ENCODE peak calls at places on chromosome 11, in eight cellular contexts. One of them, this sample, is unnamed.

GRCh38 chr11:28616566-28616965 is 508.4 kb downstream of the METTL15 start:
- DNase-seq in H1: no peak
- DNase-seq in HepG2: no peak
- DNase-seq in K562: no peak
- DNase-seq in endothelial cell of umbilical vein: no peak
- DNase-seq in HCT116: no peak
- DNase-seq in GM12878: no peak
- DNase-seq in SK-N-SH: no peak
- DNase-seq in this sample: no peak

GRCh38 chr11:134558258-134558835 is 146.3 kb upstream of the B3GAT1 start:
- DNase-seq in endothelial cell of umbilical vein: no peak
- DNase-seq in SK-N-SH: no peak
- DNase-seq in K562: no peak
- DNase-seq in GM12878: no peak
- DNase-seq in HepG2: no peak
- DNase-seq in HCT116: no peak
- DNase-seq in H1: no peak
- DNase-seq in this sample: no peak

GRCh38 chr11:14836106-14836492 is 55.9 kb downstream of the CYP2R1 start:
- DNase-seq in endothelial cell of umbilical vein: no peak
- DNase-seq in SK-N-SH: no peak
- DNase-seq in HCT116: no peak
- DNase-seq in K562: no peak
- DNase-seq in HepG2: no peak
- DNase-seq in H1: no peak
- DNase-seq in GM12878: no peak
- DNase-seq in this sample: no peak

GRCh38 chr11:1229471-1230120 is 6.7 kb downstream of the MUC5B start:
- DNase-seq in K562: no peak
- DNase-seq in HepG2: no peak
- DNase-seq in endothelial cell of umbilical vein: no peak
- DNase-seq in GM12878: no peak
- DNase-seq in HCT116: no peak
- DNase-seq in H1: no peak
- DNase-seq in SK-N-SH: peak; percentile 36
- DNase-seq in this sample: no peak

GRCh38 chr11:10413268-10413667 is 41.8 kb upstream of the AMPD3 start:
- DNase-seq in HCT116: peak; percentile 28
- DNase-seq in SK-N-SH: no peak
- DNase-seq in H1: no peak
- DNase-seq in endothelial cell of umbilical vein: peak; percentile 20
- DNase-seq in GM12878: no peak
- DNase-seq in K562: peak; percentile 61
- DNase-seq in HepG2: peak; percentile 28
- DNase-seq in this sample: no peak

GRCh38 chr11:30635401-30635989 is 49.3 kb upstream of the MPPED2 start:
- DNase-seq in SK-N-SH: peak; percentile 63
- DNase-seq in H1: peak; percentile 19
- DNase-seq in HCT116: no peak
- DNase-seq in HepG2: no peak
- DNase-seq in endothelial cell of umbilical vein: peak; percentile 1
- DNase-seq in GM12878: no peak
- DNase-seq in K562: no peak
- DNase-seq in this sample: no peak

GRCh38 chr11:45777127-45777969 is 27.6 kb upstream of the SLC35C1 start:
- DNase-seq in GM12878: no peak
- DNase-seq in endothelial cell of umbilical vein: no peak
- DNase-seq in H1: no peak
- DNase-seq in SK-N-SH: no peak
- DNase-seq in HepG2: no peak
- DNase-seq in K562: no peak
- DNase-seq in HCT116: no peak
- DNase-seq in this sample: no peak

GRCh38 chr11:60370811-60371297 is 7.5 kb upstream of the MS4A7 start:
- DNase-seq in endothelial cell of umbilical vein: peak; percentile 72
- DNase-seq in K562: no peak
- DNase-seq in H1: no peak
- DNase-seq in HCT116: no peak
- DNase-seq in HepG2: peak; percentile 27
- DNase-seq in SK-N-SH: no peak
- DNase-seq in GM12878: no peak
- DNase-seq in this sample: no peak

GRCh38 chr11:104609297-104609696 is 289.0 kb downstream of the CASP12 start:
- DNase-seq in K562: no peak
- DNase-seq in SK-N-SH: peak; percentile 53
- DNase-seq in HCT116: peak; percentile 28
- DNase-seq in endothelial cell of umbilical vein: peak; percentile 80
- DNase-seq in H1: peak; percentile 7
- DNase-seq in GM12878: no peak
- DNase-seq in HepG2: peak; percentile 24
- DNase-seq in this sample: no peak

GRCh38 chr11:111417011-111417765 is 38.1 kb upstream of the POU2AF1 start:
- DNase-seq in HepG2: peak; percentile 80
- DNase-seq in HCT116: no peak
- DNase-seq in SK-N-SH: no peak
- DNase-seq in K562: no peak
- DNase-seq in GM12878: peak; percentile 96
- DNase-seq in endothelial cell of umbilical vein: no peak
- DNase-seq in H1: no peak
- DNase-seq in this sample: no peak
- TF ChIP-seq POLR2AphosphoS5 in HepG2: no peak
- TF ChIP-seq POLR2AphosphoS5 in HCT116: no peak
- TF ChIP-seq POLR2AphosphoS5 in SK-N-SH: no peak
- TF ChIP-seq POLR2AphosphoS5 in K562: no peak
- TF ChIP-seq POLR2AphosphoS5 in GM12878: no peak
- TF ChIP-seq POLR2AphosphoS5 in endothelial cell of umbilical vein: no peak
- TF ChIP-seq POLR2AphosphoS5 in H1: no peak
- TF ChIP-seq POLR2AphosphoS5 in this sample: no peak

DNA sequence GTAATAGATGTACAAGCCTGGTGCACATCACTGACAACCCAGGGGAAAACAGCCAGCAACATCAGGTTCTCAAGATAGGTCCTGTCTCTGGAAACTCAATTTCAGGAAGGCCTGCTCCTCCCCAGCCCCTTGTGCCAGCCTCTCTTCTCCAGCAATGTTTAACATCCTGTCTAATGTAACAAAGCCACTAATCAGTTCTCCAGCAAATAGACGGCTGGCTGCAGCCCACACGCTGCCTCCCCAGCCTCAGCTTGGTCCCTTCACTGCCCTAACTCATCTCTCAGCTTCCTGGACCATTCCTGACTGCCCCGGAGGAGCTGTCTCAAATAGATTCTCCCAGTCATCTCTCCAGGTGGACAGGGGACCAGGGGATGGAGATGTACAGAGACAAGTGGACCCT is 37.8 kb downstream of the RPL27A start:
- DNase-seq in HepG2: no peak
- DNase-seq in K562: no peak
- DNase-seq in H1: no peak
- DNase-seq in HCT116: no peak
- DNase-seq in GM12878: no peak
- DNase-seq in endothelial cell of umbilical vein: no peak
- DNase-seq in SK-N-SH: no peak
- DNase-seq in this sample: no peak
- H3K9ac ChIP-seq in HepG2: no peak overlapping the region
- H3K9ac ChIP-seq in K562: no peak overlapping the region
- H3K9ac ChIP-seq in H1: no peak overlapping the region
- H3K9ac ChIP-seq in HCT116: no peak overlapping the region
- H3K9ac ChIP-seq in GM12878: no peak overlapping the region
- H3K9ac ChIP-seq in endothelial cell of umbilical vein: no peak overlapping the region
- H3K9ac ChIP-seq in SK-N-SH: peak overlapping the region; percentile 56
- H3K9ac ChIP-seq in this sample: no peak overlapping the region

DNA sequence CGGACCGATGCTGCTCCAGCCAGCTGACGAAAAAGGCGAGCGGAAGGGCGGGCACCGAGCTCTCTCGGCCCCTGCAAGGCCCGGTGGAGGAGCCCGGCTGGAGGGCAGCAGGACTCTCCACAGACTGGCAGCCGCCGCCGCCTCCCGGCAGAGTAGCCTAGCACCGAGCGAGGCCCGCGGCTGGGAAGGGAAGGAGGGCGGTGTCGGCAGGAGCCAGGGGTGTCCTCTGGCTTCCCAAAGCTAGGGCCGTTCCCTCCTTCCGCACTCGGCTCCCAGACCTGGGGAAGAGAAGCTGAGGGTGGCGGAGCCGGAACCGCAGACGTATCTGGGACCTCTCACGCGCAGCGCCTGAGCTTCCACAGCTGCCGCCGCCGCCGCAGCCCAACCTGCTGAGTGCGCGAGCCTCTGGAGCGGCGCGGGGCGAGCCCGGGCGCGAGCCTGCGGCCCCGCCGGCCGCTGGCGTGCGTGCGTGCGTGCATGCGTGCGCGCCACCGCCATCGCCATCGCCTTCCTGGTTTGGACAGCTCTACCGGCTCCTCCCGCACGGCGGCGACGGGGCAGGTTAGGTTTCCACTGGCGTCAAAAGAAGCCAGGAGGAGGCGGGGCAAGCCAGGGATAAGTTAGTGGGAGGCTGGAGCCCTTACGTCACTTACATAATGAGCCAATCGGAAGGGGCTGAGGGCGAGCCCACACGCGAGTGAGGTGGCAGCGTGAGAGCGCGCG is at the start of gene RAB6A:
- DNase-seq in K562: peak; percentile 100
- DNase-seq in endothelial cell of umbilical vein: peak; percentile 100
- DNase-seq in SK-N-SH: peak; percentile 96
- DNase-seq in GM12878: peak; percentile 98
- DNase-seq in HCT116: peak; percentile 99
- DNase-seq in H1: peak; percentile 100
- DNase-seq in HepG2: peak; percentile 98
- DNase-seq in this sample: peak; percentile 98
- TF ChIP-seq POLR2AphosphoS5 in K562: peak; percentile 59
- TF ChIP-seq POLR2AphosphoS5 in endothelial cell of umbilical vein: peak; percentile 91
- TF ChIP-seq POLR2AphosphoS5 in SK-N-SH: peak; percentile 30
- TF ChIP-seq POLR2AphosphoS5 in GM12878: peak; percentile 82
- TF ChIP-seq POLR2AphosphoS5 in HCT116: peak; percentile 75
- TF ChIP-seq POLR2AphosphoS5 in H1: peak; percentile 85
- TF ChIP-seq POLR2AphosphoS5 in HepG2: peak; percentile 67
- TF ChIP-seq POLR2AphosphoS5 in this sample: peak; percentile 73

DNA sequence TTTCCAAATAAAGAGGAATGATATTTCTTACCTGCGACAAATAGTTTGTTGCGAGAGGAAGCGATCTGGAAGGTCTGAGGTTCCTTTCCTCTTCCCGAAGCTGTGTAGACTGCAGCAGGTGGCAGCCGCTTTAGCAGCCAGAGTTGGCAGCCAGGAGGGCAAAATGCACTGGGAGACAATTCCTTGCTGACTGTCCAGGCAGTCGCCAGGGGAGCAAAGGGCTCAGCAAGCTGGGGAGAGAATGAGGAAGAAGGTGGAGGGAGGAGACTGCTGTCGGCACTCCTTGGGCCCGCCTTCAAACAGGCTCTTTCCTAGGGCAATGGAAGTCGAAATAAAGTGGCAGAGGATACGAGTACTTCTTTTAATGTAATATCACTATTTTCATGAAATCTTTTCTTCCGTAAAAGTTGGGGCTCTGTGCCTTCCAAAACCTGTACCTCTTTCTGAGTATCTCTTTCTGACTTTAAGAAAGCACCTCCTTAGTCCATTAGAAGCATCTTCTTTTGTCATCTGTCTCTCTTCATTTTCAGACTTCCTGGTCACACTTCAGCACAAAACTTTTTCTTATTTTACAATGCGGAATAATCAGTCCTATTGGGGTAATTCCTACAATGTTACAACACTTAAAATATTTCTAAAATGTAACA is at the start of gene IL18:
- DNase-seq in K562: peak; percentile 55
- DNase-seq in GM12878: no peak
- DNase-seq in HepG2: no peak
- DNase-seq in HCT116: peak; percentile 78
- DNase-seq in H1: no peak
- DNase-seq in endothelial cell of umbilical vein: no peak
- DNase-seq in SK-N-SH: no peak
- DNase-seq in this sample: no peak
- H3K9ac ChIP-seq in K562: peak within 1 kb of the TSS; percentile 72
- H3K9ac ChIP-seq in GM12878: no peak within 1 kb of the TSS
- H3K9ac ChIP-seq in HepG2: no peak within 1 kb of the TSS
- H3K9ac ChIP-seq in HCT116: peak within 1 kb of the TSS; percentile 73
- H3K9ac ChIP-seq in H1: no peak within 1 kb of the TSS
- H3K9ac ChIP-seq in endothelial cell of umbilical vein: no peak within 1 kb of the TSS
- H3K9ac ChIP-seq in SK-N-SH: no peak within 1 kb of the TSS
- H3K9ac ChIP-seq in this sample: no peak within 1 kb of the TSS

GRCh38 chr11:47242596-47243192 is 5.9 kb downstream of the ACP2 start:
- DNase-seq in GM12878: no peak
- DNase-seq in H1: no peak
- DNase-seq in HepG2: no peak
- DNase-seq in K562: no peak
- DNase-seq in endothelial cell of umbilical vein: no peak
- DNase-seq in SK-N-SH: peak; percentile 4
- DNase-seq in HCT116: no peak
- DNase-seq in this sample: no peak
- TF ChIP-seq POLR2AphosphoS5 in GM12878: peak; percentile 25
- TF ChIP-seq POLR2AphosphoS5 in H1: peak; percentile 13
- TF ChIP-seq POLR2AphosphoS5 in HepG2: no peak
- TF ChIP-seq POLR2AphosphoS5 in K562: no peak
- TF ChIP-seq POLR2AphosphoS5 in endothelial cell of umbilical vein: no peak
- TF ChIP-seq POLR2AphosphoS5 in SK-N-SH: no peak
- TF ChIP-seq POLR2AphosphoS5 in HCT116: no peak
- TF ChIP-seq POLR2AphosphoS5 in this sample: no peak

GRCh38 chr11:72589802-72590761 is 84.1 kb downstream of the PDE2A start:
- DNase-seq in H1: no peak
- DNase-seq in endothelial cell of umbilical vein: peak; percentile 35
- DNase-seq in HCT116: no peak
- DNase-seq in K562: peak; percentile 59
- DNase-seq in SK-N-SH: peak; percentile 60
- DNase-seq in GM12878: no peak
- DNase-seq in HepG2: peak; percentile 48
- DNase-seq in this sample: no peak
- H3K9ac ChIP-seq in H1: no peak overlapping the region
- H3K9ac ChIP-seq in endothelial cell of umbilical vein: no peak overlapping the region
- H3K9ac ChIP-seq in HCT116: no peak overlapping the region
- H3K9ac ChIP-seq in K562: peak overlapping the region; percentile 41
- H3K9ac ChIP-seq in SK-N-SH: no peak overlapping the region
- H3K9ac ChIP-seq in GM12878: no peak overlapping the region
- H3K9ac ChIP-seq in HepG2: no peak overlapping the region
- H3K9ac ChIP-seq in this sample: no peak overlapping the region

DNA sequence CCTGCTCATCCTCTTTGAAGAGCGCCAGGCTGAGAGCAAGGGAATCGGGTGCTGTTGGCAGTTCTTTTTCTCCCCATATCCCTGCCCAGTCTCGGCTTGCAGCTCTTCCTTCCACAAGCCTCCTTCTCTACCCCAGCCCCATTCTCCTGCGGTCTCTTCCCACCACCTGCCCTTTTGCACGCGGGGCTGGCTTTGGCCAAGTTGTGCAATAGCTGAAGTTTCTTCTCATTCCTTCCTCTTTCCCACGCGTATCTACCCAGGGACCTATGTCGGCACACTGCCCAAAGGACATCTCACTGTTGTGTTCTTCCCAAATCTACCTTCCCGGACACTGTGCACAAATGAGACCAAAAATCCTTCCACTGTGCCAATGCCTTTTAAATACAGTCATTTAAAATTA is 22.3 kb upstream of the HTR3A start:
- DNase-seq in SK-N-SH: no peak
- DNase-seq in HepG2: no peak
- DNase-seq in HCT116: no peak
- DNase-seq in GM12878: no peak
- DNase-seq in H1: no peak
- DNase-seq in K562: no peak
- DNase-seq in endothelial cell of umbilical vein: no peak
- DNase-seq in this sample: no peak
- TF ChIP-seq POLR2AphosphoS5 in SK-N-SH: no peak
- TF ChIP-seq POLR2AphosphoS5 in HepG2: no peak
- TF ChIP-seq POLR2AphosphoS5 in HCT116: no peak
- TF ChIP-seq POLR2AphosphoS5 in GM12878: no peak
- TF ChIP-seq POLR2AphosphoS5 in H1: no peak
- TF ChIP-seq POLR2AphosphoS5 in K562: no peak
- TF ChIP-seq POLR2AphosphoS5 in endothelial cell of umbilical vein: no peak
- TF ChIP-seq POLR2AphosphoS5 in this sample: no peak

This sample was measured in SK-N-MC.